ENCODE peak calls at places on chromosomes 11 and 22, in seven cellular contexts. L is NB4; D is CD4-positive, CD25-positive, alpha-beta regulatory T cell; K is psoas muscle; A is mucosa of descending colon; C is naive thymus-derived CD4-positive, alpha-beta T cell; B is IMR-90. Y is an unnamed sample.
A peak's percentile ranks its signal among the peaks of the same experiment; 100 is the strongest.

GRCh38 chr11:117950999-117951961 is 22.1 kb upstream of the TMPRSS13 start:
- DNase-seq in K (no peak), L (peak; percentile 88), D (peak; percentile 83), B (no peak), C (peak; percentile 47), A (no peak), Y (peak; percentile 77)

GRCh38 chr11:79308429-79308828 is 132.4 kb downstream of the TENM4 start:
- DNase-seq in L (peak; percentile 67), C (no peak), A (no peak), K (no peak), B (no peak), D (no peak), Y (no peak)

GRCh38 chr11:134181707-134182106 is 42.1 kb downstream of the NCAPD3 start:
- DNase-seq in D (no peak), K (no peak), A (no peak), C (no peak), L (no peak), B (peak; percentile 46), Y (no peak)

GRCh38 chr11:9669954-9670353 is 6.1 kb downstream of the SWAP70 start:
- DNase-seq in B (no peak), L (no peak), C (no peak), K (no peak), D (no peak), A (no peak), Y (no peak)

GRCh38 chr11:36288442-36289225 is 590 bp downstream of the COMMD9 start:
- DNase-seq in C (no peak), L (peak; percentile 64), A (no peak), D (peak; percentile 16), B (no peak), K (no peak), Y (no peak)

GRCh38 chr11:65558785-65559509 is 788 bp upstream of the LTBP3 start:
- DNase-seq in B (peak; percentile 33), K (peak; percentile 88), D (no peak), A (peak; percentile 38), L (no peak), C (no peak), Y (no peak)

GRCh38 chr11:126522606-126523005 is 167.1 kb downstream of the ST3GAL4 start:
- DNase-seq in D (no peak), L (no peak), C (no peak), A (no peak), B (no peak), K (no peak), Y (no peak)

GRCh38 chr22:25542231-25542630 is 22.2 kb upstream of the GRK3 start:
- DNase-seq in B (no peak), C (no peak), K (no peak), L (no peak), A (no peak), D (no peak), Y (no peak)

GRCh38 chr11:16158426-16158994 is 197.8 kb downstream of the SOX6 start:
- DNase-seq in A (no peak), L (no peak), C (no peak), B (no peak), K (no peak), D (no peak), Y (no peak)

GRCh38 chr11:58394195-58394594 is 12.5 kb downstream of the OR5B3 start:
- DNase-seq in A (no peak), K (no peak), L (no peak), C (no peak), B (peak; percentile 82), D (no peak), Y (no peak)

GRCh38 chr22:44732017-44732561 is 20.3 kb upstream of the ARHGAP8 start:
- DNase-seq in A (no peak), K (no peak), C (no peak), L (no peak), D (no peak), B (no peak), Y (no peak)

GRCh38 chr11:102882389-102883024 is 7.7 kb upstream of the MMP12 start:
- DNase-seq in L (peak; percentile 58), K (no peak), D (no peak), A (no peak), B (peak; percentile 48), C (no peak), Y (no peak)

GRCh38 chr11:35040221-35040942 is 98.6 kb upstream of the CD44 start:
- DNase-seq in K (no peak), D (peak; percentile 91), A (peak; percentile 23), L (peak; percentile 91), C (peak; percentile 89), B (peak; percentile 69), Y (no peak)

GRCh38 chr11:125201525-125202121 is 37.1 kb downstream of the PKNOX2 start:
- DNase-seq in D (no peak), C (no peak), A (no peak), L (no peak), B (peak; percentile 7), K (peak; percentile 65), Y (no peak)

GRCh38 chr11:125393331-125393730 is 102.7 kb downstream of the FEZ1 start:
- DNase-seq in B (no peak), L (no peak), A (no peak), C (no peak), K (no peak), D (no peak), Y (no peak)

GRCh38 chr22:47443836-47444745 is 681.6 kb downstream of the TBC1D22A start:
- DNase-seq in B (no peak), D (no peak), K (no peak), A (no peak), L (no peak), C (no peak), Y (no peak)

GRCh38 chr11:17552392-17553248 is 5.6 kb downstream of the OTOG start:
- DNase-seq in D (no peak), L (no peak), A (no peak), K (no peak), B (peak; percentile 14), C (no peak), Y (no peak)

GRCh38 chr22:35612903-35613302 is 4.2 kb downstream of the MB start:
- DNase-seq in B (no peak), L (no peak), K (peak; percentile 78), A (no peak), D (no peak), C (no peak), Y (no peak)

GRCh38 chr22:19666663-19667593 is 47.4 kb upstream of the SEPTIN5 start:
- DNase-seq in A (no peak), D (no peak), C (no peak), K (no peak), B (peak; percentile 77), L (no peak), Y (no peak)

GRCh38 chr11:10405858-10406592 is 49.0 kb upstream of the AMPD3 start:
- DNase-seq in D (peak; percentile 67), K (peak; percentile 70), B (peak; percentile 92), L (peak; percentile 89), C (peak; percentile 45), A (peak; percentile 70), Y (peak; percentile 74)

GRCh38 chr11:65953471-65953870 is 8.1 kb upstream of the SART1 start:
- DNase-seq in C (no peak), L (no peak), B (no peak), A (no peak), K (no peak), D (no peak), Y (no peak)

GRCh38 chr11:30172158-30172557 is 58.7 kb upstream of the FSHB start:
- DNase-seq in D (no peak), A (no peak), K (no peak), L (no peak), B (no peak), C (no peak), Y (no peak)

GRCh38 chr11:45745065-45745811 is 59.7 kb upstream of the SLC35C1 start:
- DNase-seq in B (no peak), A (peak; percentile 5), K (peak; percentile 82), L (no peak), D (no peak), C (no peak), Y (no peak)

GRCh38 chr22:20503816-20504215 is 3.6 kb upstream of the MED15 start:
- DNase-seq in A (peak; percentile 78), B (no peak), C (no peak), L (no peak), K (no peak), D (no peak), Y (no peak)

GRCh38 chr22:18999416-18999815 is 63.3 kb upstream of the PRODH start:
- DNase-seq in B (no peak), A (no peak), K (no peak), L (no peak), C (no peak), D (no peak), Y (no peak)

DNA sequence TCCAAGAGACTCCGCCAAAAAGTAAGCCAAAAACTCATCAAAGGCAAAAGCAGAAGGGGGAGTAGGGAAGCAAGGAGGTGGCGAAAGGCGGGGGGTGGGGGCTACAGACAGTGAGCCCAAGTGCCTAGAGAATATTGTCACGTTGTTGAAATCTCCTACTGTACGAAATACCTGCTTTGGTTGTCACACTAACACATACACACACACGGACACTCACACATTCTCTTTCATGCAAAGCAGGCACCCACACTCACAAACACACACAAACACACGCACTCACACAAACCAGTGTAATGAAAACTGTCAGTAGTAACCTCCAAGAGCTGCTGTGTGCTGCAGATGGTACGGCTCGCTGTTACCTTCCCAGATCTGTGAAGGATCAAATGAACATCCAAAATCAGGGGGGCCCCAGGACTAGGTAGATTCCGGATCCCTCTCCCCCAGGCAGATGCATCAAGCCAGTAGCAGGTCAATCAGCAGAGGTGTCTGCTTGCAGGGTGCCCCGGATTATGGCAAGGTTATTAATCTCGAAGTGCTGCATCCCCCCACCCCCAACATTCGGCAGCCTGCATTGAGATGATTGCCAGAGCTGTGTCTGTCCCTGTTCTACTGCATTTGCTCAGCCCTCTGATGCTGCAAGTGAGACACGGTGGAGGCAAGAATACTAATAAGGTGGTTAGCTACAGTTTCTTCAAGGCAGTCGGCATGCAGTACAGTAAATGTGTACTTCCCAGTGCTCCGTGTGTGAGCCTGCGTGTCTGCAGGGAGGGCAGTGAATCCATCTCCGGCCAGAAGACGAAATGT is at the start of gene LRRC4C:
- DNase-seq in B (no peak), L (no peak), D (no peak), A (no peak), K (no peak), C (no peak), Y (no peak)
- H3K4me3 ChIP-seq in B (no peak within 1 kb of the TSS), L (no peak within 1 kb of the TSS), D (no peak within 1 kb of the TSS), A (no peak within 1 kb of the TSS), K (no peak within 1 kb of the TSS), C (no peak within 1 kb of the TSS), Y (no peak within 1 kb of the TSS)

DNA sequence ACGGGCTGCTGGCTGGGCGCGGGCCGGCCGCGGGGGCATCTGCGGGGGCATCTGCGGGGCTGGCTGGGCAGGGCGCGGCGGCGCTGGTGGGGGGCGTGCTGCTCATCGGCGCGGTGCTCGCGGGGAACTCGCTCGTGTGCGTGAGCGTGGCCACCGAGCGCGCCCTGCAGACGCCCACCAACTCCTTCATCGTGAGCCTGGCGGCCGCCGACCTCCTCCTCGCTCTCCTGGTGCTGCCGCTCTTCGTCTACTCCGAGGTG is 194 bp downstream of the DRD4 start:
- DNase-seq in C (no peak), L (no peak), D (no peak), A (no peak), B (no peak), K (peak; percentile 48), Y (no peak)
- H3K4me3 ChIP-seq in C (no peak overlapping the region), L (no peak overlapping the region), D (no peak overlapping the region), A (no peak overlapping the region), B (peak overlapping the region; percentile 23), K (peak overlapping the region; percentile 44), Y (no peak overlapping the region)

GRCh38 chr11:13972033-13972910 is 9.7 kb downstream of the SPON1 start:
- DNase-seq in D (no peak), A (no peak), B (peak; percentile 22), K (no peak), C (no peak), L (no peak), Y (no peak)
- H3K4me3 ChIP-seq in D (no peak overlapping the region), A (no peak overlapping the region), B (no peak overlapping the region), K (no peak overlapping the region), C (no peak overlapping the region), L (no peak overlapping the region), Y (no peak overlapping the region)

GRCh38 chr11:47258317-47258902 is 614 bp downstream of the NR1H3 start:
- DNase-seq in K (no peak), L (no peak), D (no peak), B (no peak), C (no peak), A (no peak), Y (no peak)
- H3K4me3 ChIP-seq in K (peak overlapping the region; percentile 55), L (peak overlapping the region; percentile 49), D (no peak overlapping the region), B (no peak overlapping the region), C (no peak overlapping the region), A (no peak overlapping the region), Y (no peak overlapping the region)